ENCODE peak calls at places on chromosome 19, in nine cellular contexts. Z is heart left ventricle, U is K562, I is spleen, E is suprapubic skin, F is HepG2, O is breast epithelium, K is gastrocnemius medialis, C is Peyer's patch. S is an unnamed sample.

GRCh38 chr19:48415869-48416268 is 22.4 kb downstream of the GRIN2D start:
- DNase-seq in I (no peak), F (no peak), E (no peak), U (no peak), O (no peak), C (no peak), K (no peak), Z (peak; percentile 72), S (no peak)

GRCh38 chr19:2494447-2495129 is 18.7 kb downstream of the GADD45B start:
- DNase-seq in K (peak; percentile 71), U (peak; percentile 91), C (peak; percentile 83), Z (peak; percentile 89), E (peak; percentile 92), F (no peak), O (peak; percentile 73), I (peak; percentile 88), S (peak; percentile 40)

GRCh38 chr19:722553-723101 is 13.9 kb downstream of the PALM start:
- DNase-seq in K (no peak), E (no peak), O (no peak), Z (no peak), C (no peak), U (no peak), I (peak; percentile 82), F (no peak), S (no peak)

GRCh38 chr19:10439588-10439987 is 19.2 kb downstream of the PDE4A start:
- DNase-seq in F (no peak), I (no peak), U (peak; percentile 5), Z (no peak), K (peak; percentile 51), E (no peak), C (no peak), O (no peak), S (no peak)

GRCh38 chr19:10815969-10816635 is 19.9 kb downstream of the TMED1 start:
- DNase-seq in E (no peak), K (no peak), U (no peak), O (no peak), C (no peak), F (no peak), I (no peak), Z (no peak), S (no peak)

GRCh38 chr19:54430306-54431254 is 15.3 kb downstream of the TTYH1 start:
- DNase-seq in C (no peak), E (peak; percentile 73), O (no peak), Z (peak; percentile 83), K (no peak), U (peak; percentile 87), F (no peak), I (peak; percentile 86), S (peak; percentile 37)

GRCh38 chr19:1469200-1469935 is 9.6 kb downstream of the C19orf25 start:
- DNase-seq in U (no peak), C (no peak), K (no peak), E (no peak), O (no peak), F (no peak), I (peak; percentile 78), Z (no peak), S (no peak)

GRCh38 chr19:23436318-23436717 is 41.0 kb upstream of the ZNF91 start:
- DNase-seq in E (no peak), C (no peak), O (no peak), K (no peak), U (no peak), Z (no peak), I (no peak), F (no peak), S (no peak)

DNA sequence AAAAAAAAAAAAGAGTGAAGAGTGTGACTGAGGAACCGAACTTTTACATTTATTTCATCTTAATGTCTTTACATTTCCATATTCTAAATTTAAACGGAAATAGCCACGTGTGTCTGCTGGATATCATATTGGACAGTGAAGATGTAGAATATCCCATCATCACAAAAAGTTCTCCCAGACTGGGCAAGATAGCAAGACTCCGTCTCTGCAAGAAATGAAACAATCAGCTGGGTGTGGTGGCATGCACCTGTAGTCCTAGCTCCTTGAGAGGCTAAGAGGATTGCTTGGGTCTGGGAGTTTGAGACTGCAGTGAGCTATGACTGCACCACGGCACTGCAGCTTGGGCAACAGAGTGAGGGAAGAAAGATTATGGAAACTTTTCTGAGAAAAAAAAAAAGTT is 3.9 kb downstream of the ZNF579 start:
- DNase-seq in U (no peak), K (no peak), O (no peak), E (no peak), Z (no peak), I (no peak), C (no peak), F (no peak), S (no peak)
- H3K27ac ChIP-seq in U (no peak overlapping the region), K (no peak overlapping the region), O (no peak overlapping the region), E (no peak overlapping the region), Z (no peak overlapping the region), I (no peak overlapping the region), C (no peak overlapping the region), F (no peak overlapping the region), S (no peak overlapping the region)

DNA sequence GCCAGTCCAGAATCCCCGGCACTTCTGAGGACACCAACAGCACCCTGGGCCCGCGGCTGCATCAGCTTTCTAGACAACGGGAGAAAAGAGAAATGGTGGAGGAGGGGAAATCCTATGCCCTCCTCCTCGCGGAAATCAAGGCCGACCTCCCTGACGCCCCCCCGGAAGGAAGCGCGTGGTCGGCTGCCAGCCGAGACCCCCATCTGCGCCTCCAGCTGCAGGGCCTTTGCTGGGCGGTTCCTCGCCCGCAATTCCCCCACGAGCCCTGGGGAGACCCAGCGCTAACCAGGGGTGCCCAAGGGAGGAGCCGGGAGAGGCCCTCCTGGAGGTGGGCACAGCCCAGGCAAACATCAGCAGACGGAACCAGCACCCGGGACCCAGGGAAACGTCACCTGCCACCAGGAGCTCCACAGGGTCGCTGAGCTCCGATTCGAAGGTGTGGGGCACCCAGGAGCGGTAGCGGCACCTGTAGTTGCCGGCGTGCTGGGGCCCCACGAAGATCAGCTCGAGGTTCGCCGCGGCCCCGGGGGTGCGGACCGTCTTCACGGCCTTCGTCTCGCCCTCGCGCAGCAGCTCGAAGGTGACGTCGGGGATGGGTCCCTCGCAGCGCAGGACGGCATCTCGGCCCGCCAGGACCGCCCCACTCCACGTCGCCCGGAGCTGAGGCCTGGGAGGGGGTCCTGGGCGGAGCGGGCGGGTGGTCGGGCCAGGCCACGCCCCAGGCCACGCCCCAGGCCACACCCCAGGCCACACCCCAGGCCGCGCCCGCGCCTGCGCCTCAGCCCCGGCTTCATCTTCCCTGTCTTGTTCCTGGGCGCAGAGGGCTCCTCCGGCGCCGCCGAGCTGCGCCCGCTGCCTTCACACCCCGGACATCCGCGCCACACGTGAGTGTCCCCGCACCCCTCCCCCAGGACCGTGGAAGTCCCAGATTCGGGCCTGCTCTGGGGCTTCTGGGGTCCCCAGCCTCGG is 6.0 kb downstream of the A1BG start:
- DNase-seq in F (no peak), Z (peak; percentile 90), O (peak; percentile 62), E (no peak), I (peak; percentile 91), K (no peak), C (peak; percentile 66), U (peak; percentile 99), S (peak; percentile 18)
- TF ChIP-seq POLR2A in F (no peak), Z (peak; percentile 36), O (peak; percentile 15), E (no peak), I (no peak), K (peak; percentile 23), C (no peak), U (peak; percentile 44), S (no peak)

GRCh38 chr19:50998061-50998460 is 3.3 kb downstream of the KLK8 start:
- DNase-seq in K (no peak), O (no peak), C (no peak), U (no peak), F (no peak), Z (no peak), E (no peak), I (no peak), S (no peak)

GRCh38 chr19:50998686-50999085 is 2.7 kb downstream of the KLK8 start:
- DNase-seq in E (no peak), O (no peak), U (no peak), I (no peak), K (no peak), C (no peak), F (no peak), Z (no peak), S (no peak)

GRCh38 chr19:50992666-50993035 is 8.8 kb downstream of the KLK8 start:
- DNase-seq in I (no peak), C (no peak), O (no peak), Z (no peak), K (no peak), F (no peak), U (no peak), E (no peak), S (no peak)

DNA sequence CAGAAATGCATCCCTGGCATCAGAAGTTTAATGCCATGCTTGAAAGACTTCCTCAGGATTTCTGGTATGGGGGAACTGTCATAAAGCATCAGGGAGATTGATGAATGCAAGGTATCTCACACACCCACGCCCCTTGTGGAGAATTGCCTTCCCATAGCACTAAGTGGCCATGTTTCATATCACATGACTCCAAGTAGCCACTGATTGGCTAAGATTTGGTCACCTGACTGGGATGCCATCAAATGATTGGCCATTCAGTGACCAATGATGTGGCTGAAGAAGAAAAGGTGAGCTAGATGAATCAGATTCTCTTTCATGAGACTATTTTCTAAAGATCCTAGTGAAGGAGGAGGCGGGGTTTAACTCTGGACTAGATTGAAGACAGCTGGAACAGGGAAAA is 7.3 kb downstream of the KLK8 start:
- DNase-seq in E (no peak), Z (no peak), K (no peak), O (no peak), C (no peak), U (peak; percentile 75), I (no peak), F (no peak), S (no peak)
- H3K27ac ChIP-seq in E (no peak overlapping the region), Z (no peak overlapping the region), K (no peak overlapping the region), O (peak overlapping the region; percentile 63), C (no peak overlapping the region), U (no peak overlapping the region), I (no peak overlapping the region), F (no peak overlapping the region), S (no peak overlapping the region)

GRCh38 chr19:29318581-29318980 is 105.6 kb upstream of the UQCRFS1 start:
- DNase-seq in E (no peak), K (no peak), Z (no peak), I (no peak), O (no peak), U (no peak), C (no peak), F (no peak), S (no peak)

GRCh38 chr19:29320611-29321010 is 107.7 kb upstream of the UQCRFS1 start:
- DNase-seq in E (no peak), O (no peak), K (no peak), Z (no peak), I (no peak), C (no peak), U (no peak), F (no peak), S (no peak)

GRCh38 chr19:29321116-29321515 is 108.2 kb upstream of the UQCRFS1 start:
- DNase-seq in F (no peak), U (no peak), O (no peak), C (no peak), K (no peak), Z (no peak), I (no peak), E (no peak), S (no peak)

GRCh38 chr19:29323046-29323971 is 110.4 kb upstream of the UQCRFS1 start:
- DNase-seq in F (no peak), C (no peak), K (no peak), I (no peak), E (no peak), O (no peak), Z (no peak), U (no peak), S (no peak)

DNA sequence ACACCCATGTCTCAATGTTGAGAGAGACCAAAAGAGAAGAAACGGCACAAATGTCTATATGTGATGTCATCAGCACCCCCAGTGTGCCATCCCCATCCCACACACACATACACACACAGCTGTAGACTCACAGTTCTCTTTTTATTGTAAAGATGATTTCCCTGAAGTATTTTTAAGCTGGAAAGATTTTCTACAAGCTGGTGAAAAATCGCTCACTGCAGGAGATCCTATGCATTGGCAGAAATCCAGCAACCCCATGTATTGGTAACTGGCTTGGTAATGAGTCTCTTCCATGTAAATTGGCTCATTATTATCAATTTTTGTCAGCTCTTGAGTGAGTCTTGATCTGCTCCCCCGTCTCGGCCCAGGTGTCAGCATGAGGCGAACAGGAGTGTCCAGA is 107.1 kb upstream of the UQCRFS1 start:
- DNase-seq in O (no peak), E (no peak), U (no peak), K (no peak), C (no peak), I (no peak), F (no peak), Z (no peak), S (no peak)
- TF ChIP-seq POLR2A in O (no peak), E (no peak), U (no peak), K (no peak), C (no peak), I (no peak), F (no peak), Z (no peak), S (no peak)

S was measured in prostate gland.